ENCODE peak calls at places on chromosome 19, in ten cellular contexts. E is fibroblast of villous mesenchyme; I is substantia nigra; C is HuH-7; G is EH; W is naive B cell; Q is stimulated activated naive CD8-positive, alpha-beta T cell treated with anti-CD3 and anti-CD28 coated beads, Interleukin-15, amount 100 ng/mL, for 72 hours; F is CD8-positive, alpha-beta memory T cell; R is HEK293T; X is EL. K is an unnamed sample.

GRCh38 chr19:30584121-30584520 is 211.9 kb downstream of the ZNF536 start:
- DNase-seq in F (no peak), W (no peak), Q (no peak), I (no peak), E (no peak), R (no peak), G (no peak), X (no peak), C (no peak), K (no peak)

GRCh38 chr19:15977193-15977592 is 28.4 kb downstream of the OR10H4 start:
- DNase-seq in C (no peak), W (no peak), I (no peak), R (no peak), X (no peak), F (no peak), E (no peak), Q (no peak), G (no peak), K (no peak)

GRCh38 chr19:31054430-31054829 is 294.8 kb downstream of the TSHZ3 start:
- DNase-seq in F (no peak), R (peak), C (no peak), E (peak), W (no peak), Q (peak), X (peak), G (peak), I (no peak), K (peak)

GRCh38 chr19:58346961-58347929 is 6.0 kb downstream of the A1BG start:
- DNase-seq in C (no peak), F (peak), Q (peak), I (peak), W (peak), R (peak), E (peak), X (peak), G (peak), K (peak)

GRCh38 chr19:50735869-50736268 is 12.7 kb downstream of the CLEC11A start:
- DNase-seq in G (no peak), F (no peak), W (no peak), Q (no peak), E (no peak), C (no peak), R (no peak), X (no peak), I (no peak), K (no peak)

GRCh38 chr19:17778621-17779280 is 16.2 kb upstream of the B3GNT3 start:
- DNase-seq in R (peak), F (no peak), E (no peak), C (no peak), W (no peak), I (no peak), X (no peak), G (no peak), Q (no peak), K (no peak)

GRCh38 chr19:3034845-3035541 is 5.9 kb upstream of the TLE2 start:
- DNase-seq in Q (peak), R (no peak), C (no peak), W (no peak), I (no peak), G (peak), F (peak), E (peak), X (peak), K (peak)

GRCh38 chr19:49409441-49410029 is 13.7 kb downstream of the PTH2 start:
- DNase-seq in G (no peak), E (no peak), X (no peak), W (peak), F (no peak), I (no peak), C (no peak), R (no peak), Q (no peak), K (no peak)

GRCh38 chr19:40691421-40692211 is 1.2 kb upstream of the NUMBL start:
- DNase-seq in E (no peak), G (no peak), W (no peak), I (no peak), C (no peak), F (no peak), X (no peak), Q (no peak), R (no peak), K (peak)

GRCh38 chr19:35098413-35099049 is 17.1 kb upstream of the FXYD3 start:
- DNase-seq in F (no peak), E (no peak), X (no peak), G (no peak), Q (no peak), C (no peak), R (no peak), W (no peak), I (no peak), K (no peak)

GRCh38 chr19:50780753-50781480 is 9.3 kb upstream of the ACP4 start:
- DNase-seq in W (no peak), X (no peak), I (no peak), R (no peak), G (no peak), C (no peak), Q (no peak), F (no peak), E (no peak), K (peak)

GRCh38 chr19:3075605-3076431 is 13.5 kb upstream of the TLE5 start:
- DNase-seq in Q (peak), G (peak), I (no peak), X (peak), E (no peak), F (peak), R (peak), W (peak), C (peak), K (peak)

GRCh38 chr19:39297931-39298634 is 1.9 kb downstream of the IFNL1 start:
- DNase-seq in E (no peak), W (no peak), G (no peak), F (peak), R (no peak), C (no peak), X (no peak), I (no peak), Q (peak), K (no peak)

GRCh38 chr19:4524808-4525562 is 6.7 kb upstream of the PLIN4 start:
- DNase-seq in F (peak), E (peak), Q (peak), G (peak), C (peak), X (peak), W (peak), I (no peak), R (peak), K (peak)

GRCh38 chr19:11169896-11170678 is 14.5 kb upstream of the SPC24 start:
- DNase-seq in I (no peak), E (peak), C (no peak), G (peak), X (no peak), Q (no peak), W (no peak), F (no peak), R (no peak), K (no peak)

GRCh38 chr19:823565-824121 is 1.9 kb upstream of the PLPPR3 start:
- DNase-seq in C (peak), X (no peak), Q (no peak), F (no peak), I (no peak), R (no peak), W (no peak), G (no peak), E (no peak), K (peak)

GRCh38 chr19:10254244-10254643 is 2.2 kb downstream of the MRPL4 start:
- DNase-seq in E (no peak), X (no peak), I (no peak), G (no peak), W (no peak), C (no peak), R (no peak), Q (no peak), F (no peak), K (no peak)

GRCh38 chr19:7618771-7619510 is 10.4 kb downstream of the XAB2 start:
- DNase-seq in F (no peak), X (no peak), R (no peak), G (no peak), Q (no peak), E (no peak), C (no peak), I (no peak), W (no peak), K (no peak)

GRCh38 chr19:3184847-3185481 is 766 bp upstream of the NCLN start:
- DNase-seq in Q (peak), R (peak), I (peak), W (no peak), G (no peak), F (peak), X (no peak), E (no peak), C (peak), K (no peak)

GRCh38 chr19:38336638-38337359 is 1.2 kb downstream of the CATSPERG start:
- DNase-seq in F (peak), X (peak), G (peak), Q (peak), I (peak), R (peak), E (peak), C (peak), W (peak), K (peak)

GRCh38 chr19:4635763-4636135 is 3.6 kb upstream of the TNFAIP8L1 start:
- DNase-seq in W (no peak), G (no peak), I (no peak), X (no peak), E (no peak), F (no peak), C (no peak), Q (no peak), R (no peak), K (no peak)

GRCh38 chr19:31348416-31349159 is 648 bp downstream of the TSHZ3 start:
- DNase-seq in E (peak), G (peak), R (no peak), I (no peak), X (peak), W (no peak), F (no peak), C (no peak), Q (no peak), K (peak)